ENCODE peak calls at places on chromosomes 11 and 22, in five cellular contexts. S, C, Z, E and R are unnamed samples.

GRCh38 chr11:46710821-46711269 is 8.2 kb upstream of the F2 start:
- DNase-seq in E (no peak), S (no peak), C (no peak), Z (no peak), R (no peak)

GRCh38 chr22:38882480-38882879 is 10.5 kb upstream of the CBX6 start:
- DNase-seq in S (no peak), C (no peak), E (no peak), Z (no peak), R (no peak)

GRCh38 chr11:65806972-65807371 is 20.1 kb downstream of the OVOL1 start:
- DNase-seq in C (no peak), S (no peak), Z (no peak), E (no peak), R (no peak)

GRCh38 chr11:128465946-128466688 is 121.2 kb downstream of the ETS1 start:
- DNase-seq in C (no peak), Z (no peak), S (no peak), E (no peak), R (no peak)

GRCh38 chr22:37818397-37819099 is 4.6 kb upstream of the GALR3 start:
- DNase-seq in E (no peak), C (peak; percentile 42), Z (no peak), S (no peak), R (peak; percentile 90)

GRCh38 chr22:22465782-22466181 is 42.8 kb downstream of the ZNF280B start:
- DNase-seq in S (no peak), C (no peak), Z (no peak), E (no peak), R (no peak)

GRCh38 chr11:93567406-93567819 is 24.2 kb upstream of the SMCO4 start:
- DNase-seq in E (no peak), S (no peak), Z (no peak), C (no peak), R (no peak)

GRCh38 chr22:37309221-37310074 is 27.1 kb downstream of the CYTH4 start:
- DNase-seq in Z (no peak), S (peak; percentile 62), E (peak; percentile 34), C (no peak), R (no peak)

GRCh38 chr11:65113839-65114238 is 2.2 kb downstream of the TM7SF2 start:
- DNase-seq in E (no peak), S (no peak), Z (no peak), C (no peak), R (no peak)

GRCh38 chr11:128779036-128779435 is 85.2 kb downstream of the FLI1 start:
- DNase-seq in E (no peak), C (no peak), Z (no peak), S (no peak), R (no peak)

GRCh38 chr11:65808744-65809341 is 22.0 kb downstream of the OVOL1 start:
- DNase-seq in Z (no peak), E (no peak), C (no peak), S (no peak), R (no peak)